ENCODE peak calls at places on chromosomes 2 and 18, in five cellular contexts. S, Z, P, Y and N are unnamed samples.
A peak's percentile ranks its signal among the peaks of the same experiment; 100 is the strongest.

GRCh38 chr2:229245013-229245412 is 26.1 kb downstream of the PID1 start:
- DNase-seq in S (no peak), Z (no peak), P (no peak), Y (peak; percentile 33), N (no peak)

GRCh38 chr2:75424936-75425619 is 135.7 kb downstream of the EVA1A start:
- DNase-seq in S (no peak), Z (peak; percentile 15), P (no peak), Y (peak; percentile 4), N (no peak)

GRCh38 chr2:64202206-64202864 is 58.1 kb upstream of the PELI1 start:
- DNase-seq in S (no peak), Z (no peak), P (peak; percentile 72), Y (peak; percentile 71), N (no peak)

GRCh38 chr2:24833821-24834732 is 40.9 kb downstream of the CENPO start:
- DNase-seq in S (no peak), Z (no peak), P (no peak), Y (no peak), N (no peak)

GRCh38 chr18:74283646-74284045 is 8.1 kb downstream of the CYB5A start:
- DNase-seq in S (no peak), Z (no peak), P (no peak), Y (no peak), N (no peak)

GRCh38 chr18:40326987-40327386 is 1628.0 kb upstream of the PIK3C3 start:
- DNase-seq in S (no peak), Z (no peak), P (no peak), Y (no peak), N (no peak)

GRCh38 chr2:202023198-202023903 is 10.3 kb upstream of the FZD7 start:
- DNase-seq in S (no peak), Z (no peak), P (no peak), Y (no peak), N (no peak)

GRCh38 chr2:241853651-241854341 is 4.9 kb downstream of the PDCD1 start:
- DNase-seq in S (no peak), Z (no peak), P (no peak), Y (no peak), N (no peak)

GRCh38 chr2:207635468-207636200 is 10.4 kb upstream of the METTL21A start:
- DNase-seq in S (no peak), Z (no peak), P (no peak), Y (no peak), N (no peak)

GRCh38 chr2:33184026-33184425 is 237.3 kb downstream of the LTBP1 start:
- DNase-seq in S (no peak), Z (no peak), P (no peak), Y (no peak), N (no peak)

GRCh38 chr2:36777272-36777671 is 80.8 kb downstream of the VIT start:
- DNase-seq in S (no peak), Z (no peak), P (no peak), Y (no peak), N (no peak)

GRCh38 chr2:85795331-85796045 is 41.7 kb downstream of the ATOH8 start:
- DNase-seq in S (no peak), Z (no peak), P (no peak), Y (no peak), N (no peak)

GRCh38 chr2:86107031-86107430 is 996 bp downstream of the PTCD3 start:
- DNase-seq in S (no peak), Z (no peak), P (peak; percentile 46), Y (no peak), N (no peak)

GRCh38 chr2:69434753-69435152 is 2.5 kb downstream of the NFU1 start:
- DNase-seq in S (no peak), Z (no peak), P (no peak), Y (no peak), N (no peak)

GRCh38 chr2:120673571-120674061 is 62.1 kb upstream of the GLI2 start:
- DNase-seq in S (no peak), Z (no peak), P (no peak), Y (no peak), N (no peak)

GRCh38 chr2:144480257-144480656 is 39.7 kb downstream of the ZEB2 start:
- DNase-seq in S (no peak), Z (no peak), P (no peak), Y (peak; percentile 85), N (no peak)

GRCh38 chr2:111049792-111050640 is 70.7 kb upstream of the BCL2L11 start:
- DNase-seq in S (no peak), Z (no peak), P (peak; percentile 77), Y (peak; percentile 21), N (no peak)

GRCh38 chr2:238380785-238381184 is 45.9 kb upstream of the ASB1 start:
- DNase-seq in S (no peak), Z (no peak), P (no peak), Y (peak; percentile 74), N (no peak)

GRCh38 chr2:10460366-10460796 is 12.3 kb upstream of the ODC1 start:
- DNase-seq in S (no peak), Z (no peak), P (no peak), Y (no peak), N (no peak)

GRCh38 chr2:172047486-172048194 is 37.7 kb upstream of the DLX1 start:
- DNase-seq in S (no peak), Z (no peak), P (no peak), Y (no peak), N (no peak)

GRCh38 chr2:97849881-97850540 is 136.6 kb downstream of the ZAP70 start:
- DNase-seq in S (no peak), Z (no peak), P (peak; percentile 55), Y (peak; percentile 9), N (no peak)

GRCh38 chr2:88092773-88093172 is 25.1 kb downstream of the SMYD1 start:
- DNase-seq in S (no peak), Z (no peak), P (no peak), Y (no peak), N (no peak)

GRCh38 chr2:195543902-195544894 is 112.8 kb upstream of the SLC39A10 start:
- DNase-seq in S (no peak), Z (no peak), P (no peak), Y (peak; percentile 78), N (no peak)

GRCh38 chr2:99970292-99970868 is 172.0 kb downstream of the AFF3 start:
- DNase-seq in S (no peak), Z (no peak), P (no peak), Y (no peak), N (no peak)

GRCh38 chr2:135072125-135072997 is 20.3 kb downstream of the RAB3GAP1 start:
- DNase-seq in S (no peak), Z (no peak), P (no peak), Y (peak; percentile 11), N (no peak)

GRCh38 chr2:63628543-63628942 is 39.8 kb downstream of the MDH1 start:
- DNase-seq in S (no peak), Z (no peak), P (peak; percentile 5), Y (no peak), N (no peak)

GRCh38 chr2:109446531-109447131 is 167.1 kb downstream of the SEPTIN10 start:
- DNase-seq in S (no peak), Z (no peak), P (no peak), Y (no peak), N (no peak)

GRCh38 chr2:120225549-120226065 is 2.4 kb upstream of the TMEM185B start:
- DNase-seq in S (no peak), Z (no peak), P (no peak), Y (no peak), N (no peak)

GRCh38 chr18:77777126-77777525 is 527.5 kb downstream of the GALR1 start:
- DNase-seq in S (no peak), Z (no peak), P (no peak), Y (no peak), N (no peak)

GRCh38 chr2:159201321-159202063 is 85.0 kb downstream of the WDSUB1 start:
- DNase-seq in S (no peak), Z (peak; percentile 51), P (peak; percentile 78), Y (no peak), N (no peak)

GRCh38 chr18:37497836-37498518 is 67.6 kb downstream of the CELF4 start:
- DNase-seq in S (no peak), Z (no peak), P (no peak), Y (no peak), N (no peak)

GRCh38 chr2:191020742-191021381 is 6.9 kb upstream of the STAT1 start:
- DNase-seq in S (peak; percentile 61), Z (no peak), P (peak; percentile 85), Y (peak; percentile 93), N (no peak)

GRCh38 chr2:231017250-231017636 is 20.1 kb upstream of the C2orf72 start:
- DNase-seq in S (no peak), Z (no peak), P (no peak), Y (no peak), N (no peak)

GRCh38 chr2:58133395-58133794 is 86.8 kb downstream of the VRK2 start:
- DNase-seq in S (no peak), Z (no peak), P (no peak), Y (peak; percentile 24), N (no peak)

GRCh38 chr2:108615480-108616090 is 81.3 kb downstream of the LIMS1 start:
- DNase-seq in S (no peak), Z (no peak), P (no peak), Y (no peak), N (no peak)